ENCODE peak calls at places on chromosomes 4 and X, in five cellular contexts. One of them, this sample, is unnamed.

GRCh38 chr4:114442846-114443245 is 155.8 kb upstream of the UGT8 start:
- DNase-seq in cardiac fibroblast: no peak
- DNase-seq in fibroblast of pulmonary artery: no peak
- DNase-seq in GM10248: no peak
- DNase-seq in fibroblast of mammary gland: no peak
- DNase-seq in this sample: no peak

GRCh38 chr4:4430492-4431195 is 43.7 kb downstream of the NSG1 start:
- DNase-seq in cardiac fibroblast: peak; percentile 82
- DNase-seq in fibroblast of pulmonary artery: peak; percentile 78
- DNase-seq in GM10248: peak; percentile 58
- DNase-seq in fibroblast of mammary gland: peak; percentile 90
- DNase-seq in this sample: peak; percentile 63

GRCh38 chrX:12471061-12471460 is 320.2 kb upstream of the PRPS2 start:
- DNase-seq in cardiac fibroblast: no peak
- DNase-seq in fibroblast of pulmonary artery: no peak
- DNase-seq in GM10248: no peak
- DNase-seq in fibroblast of mammary gland: no peak
- DNase-seq in this sample: no peak

GRCh38 chrX:57156397-57157049 is 19.3 kb upstream of the SPIN2A start:
- DNase-seq in cardiac fibroblast: peak; percentile 54
- DNase-seq in fibroblast of pulmonary artery: peak; percentile 52
- DNase-seq in GM10248: no peak
- DNase-seq in fibroblast of mammary gland: peak; percentile 28
- DNase-seq in this sample: no peak

GRCh38 chrX:13659057-13659456 is 6.1 kb downstream of the TCEANC start:
- DNase-seq in cardiac fibroblast: peak; percentile 87
- DNase-seq in fibroblast of pulmonary artery: peak; percentile 76
- DNase-seq in GM10248: no peak
- DNase-seq in fibroblast of mammary gland: peak; percentile 81
- DNase-seq in this sample: no peak

GRCh38 chr4:20618010-20618409 is 82.2 kb upstream of the PACRGL start:
- DNase-seq in cardiac fibroblast: no peak
- DNase-seq in fibroblast of pulmonary artery: no peak
- DNase-seq in GM10248: no peak
- DNase-seq in fibroblast of mammary gland: peak; percentile 13
- DNase-seq in this sample: no peak

GRCh38 chr4:137524642-137525384 is 7.5 kb downstream of the PCDH18 start:
- DNase-seq in cardiac fibroblast: peak; percentile 72
- DNase-seq in fibroblast of pulmonary artery: peak; percentile 44
- DNase-seq in GM10248: no peak
- DNase-seq in fibroblast of mammary gland: peak; percentile 84
- DNase-seq in this sample: no peak

GRCh38 chr4:31682796-31683195 is 962.6 kb downstream of the PCDH7 start:
- DNase-seq in cardiac fibroblast: no peak
- DNase-seq in fibroblast of pulmonary artery: peak; percentile 10
- DNase-seq in GM10248: no peak
- DNase-seq in fibroblast of mammary gland: no peak
- DNase-seq in this sample: no peak

GRCh38 chr4:138063581-138063980 is 178.6 kb downstream of the SLC7A11 start:
- DNase-seq in cardiac fibroblast: no peak
- DNase-seq in fibroblast of pulmonary artery: no peak
- DNase-seq in GM10248: no peak
- DNase-seq in fibroblast of mammary gland: no peak
- DNase-seq in this sample: no peak

DNA sequence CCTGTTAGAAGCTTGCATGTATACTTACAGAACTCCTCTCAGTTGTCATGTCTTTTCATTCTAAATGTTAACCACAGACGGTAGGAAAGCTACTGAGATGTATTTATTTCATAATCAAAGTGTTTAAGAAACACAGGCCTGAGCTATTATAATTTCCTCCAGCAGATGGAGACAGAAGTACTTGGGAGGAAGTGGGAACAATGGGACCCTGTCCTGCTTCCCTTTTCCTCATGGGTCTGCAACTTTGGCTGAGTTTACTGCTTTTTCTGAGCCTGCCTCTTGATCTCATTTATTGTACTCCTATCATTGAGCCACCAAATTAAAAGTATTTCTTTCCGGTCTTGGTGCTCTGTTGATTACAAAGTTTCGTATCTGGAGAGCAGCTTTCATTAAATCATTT is 67.7 kb upstream of the SPANXN2 start:
- DNase-seq in cardiac fibroblast: peak; percentile 55
- DNase-seq in fibroblast of pulmonary artery: peak; percentile 64
- DNase-seq in GM10248: no peak
- DNase-seq in fibroblast of mammary gland: peak; percentile 46
- DNase-seq in this sample: no peak
- TF ChIP-seq CTCF in cardiac fibroblast: peak; percentile 49
- TF ChIP-seq CTCF in fibroblast of pulmonary artery: peak; percentile 57
- TF ChIP-seq CTCF in GM10248: no peak
- TF ChIP-seq CTCF in fibroblast of mammary gland: peak; percentile 58
- TF ChIP-seq CTCF in this sample: no peak

DNA sequence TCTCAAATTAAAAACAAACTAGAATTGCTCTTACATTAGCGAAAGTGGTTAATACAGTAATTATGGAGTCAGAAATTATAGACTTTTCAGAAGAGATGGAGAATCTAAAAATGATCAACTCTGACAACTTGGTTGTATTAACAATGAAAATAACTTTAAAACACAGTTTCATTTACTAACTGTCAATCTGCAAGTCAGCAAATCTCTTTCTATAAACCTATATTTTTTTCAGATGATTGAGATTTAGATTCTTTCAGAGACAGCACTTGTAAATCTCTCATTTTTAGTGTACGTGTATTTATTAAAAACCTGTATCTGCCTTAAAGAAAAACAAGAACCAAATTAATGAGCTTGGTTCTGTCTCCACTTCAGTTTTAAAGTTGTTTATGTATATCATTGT is 311.4 kb downstream of the EPHA5 start:
- DNase-seq in cardiac fibroblast: no peak
- DNase-seq in fibroblast of pulmonary artery: no peak
- DNase-seq in GM10248: no peak
- DNase-seq in fibroblast of mammary gland: no peak
- DNase-seq in this sample: no peak
- TF ChIP-seq CTCF in cardiac fibroblast: no peak
- TF ChIP-seq CTCF in fibroblast of pulmonary artery: no peak
- TF ChIP-seq CTCF in GM10248: no peak
- TF ChIP-seq CTCF in fibroblast of mammary gland: no peak
- TF ChIP-seq CTCF in this sample: no peak

DNA sequence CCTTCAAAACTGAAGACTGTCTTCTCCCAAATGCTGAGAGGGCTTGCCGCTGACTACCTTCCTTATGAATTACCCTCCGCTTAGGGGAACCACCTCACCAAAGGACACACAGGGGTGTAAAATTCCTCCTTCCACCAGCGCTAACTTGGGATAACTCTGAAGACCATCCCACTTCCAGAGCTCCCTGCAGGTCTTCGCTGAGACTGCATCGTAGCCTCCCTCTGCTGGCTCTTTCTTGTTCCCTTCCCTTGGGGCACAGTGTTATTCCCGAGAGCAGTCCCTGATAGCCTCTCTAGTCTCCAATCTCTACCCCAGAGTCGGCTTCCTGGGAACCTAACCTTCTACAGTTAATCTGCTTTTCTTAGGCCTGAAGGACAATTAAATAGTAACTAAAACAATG is 725.5 kb upstream of the ATOH1 start:
- DNase-seq in cardiac fibroblast: no peak
- DNase-seq in fibroblast of pulmonary artery: no peak
- DNase-seq in GM10248: no peak
- DNase-seq in fibroblast of mammary gland: no peak
- DNase-seq in this sample: no peak
- TF ChIP-seq CTCF in cardiac fibroblast: no peak
- TF ChIP-seq CTCF in fibroblast of pulmonary artery: no peak
- TF ChIP-seq CTCF in GM10248: no peak
- TF ChIP-seq CTCF in fibroblast of mammary gland: no peak
- TF ChIP-seq CTCF in this sample: no peak

GRCh38 chrX:114962209-114962608 is 55.2 kb downstream of the IL13RA2 start:
- DNase-seq in cardiac fibroblast: no peak
- DNase-seq in fibroblast of pulmonary artery: no peak
- DNase-seq in GM10248: no peak
- DNase-seq in fibroblast of mammary gland: no peak
- DNase-seq in this sample: no peak

GRCh38 chrX:114964374-114964773 is 53.0 kb downstream of the IL13RA2 start:
- DNase-seq in cardiac fibroblast: peak; percentile 11
- DNase-seq in fibroblast of pulmonary artery: peak; percentile 20
- DNase-seq in GM10248: no peak
- DNase-seq in fibroblast of mammary gland: no peak
- DNase-seq in this sample: no peak

GRCh38 chrX:114959729-114960128 is 57.7 kb downstream of the IL13RA2 start:
- DNase-seq in cardiac fibroblast: peak; percentile 35
- DNase-seq in fibroblast of pulmonary artery: peak; percentile 44
- DNase-seq in GM10248: no peak
- DNase-seq in fibroblast of mammary gland: peak; percentile 43
- DNase-seq in this sample: no peak
- TF ChIP-seq CTCF in cardiac fibroblast: no peak
- TF ChIP-seq CTCF in fibroblast of pulmonary artery: peak; percentile 43
- TF ChIP-seq CTCF in GM10248: no peak
- TF ChIP-seq CTCF in fibroblast of mammary gland: peak; percentile 55
- TF ChIP-seq CTCF in this sample: no peak

DNA sequence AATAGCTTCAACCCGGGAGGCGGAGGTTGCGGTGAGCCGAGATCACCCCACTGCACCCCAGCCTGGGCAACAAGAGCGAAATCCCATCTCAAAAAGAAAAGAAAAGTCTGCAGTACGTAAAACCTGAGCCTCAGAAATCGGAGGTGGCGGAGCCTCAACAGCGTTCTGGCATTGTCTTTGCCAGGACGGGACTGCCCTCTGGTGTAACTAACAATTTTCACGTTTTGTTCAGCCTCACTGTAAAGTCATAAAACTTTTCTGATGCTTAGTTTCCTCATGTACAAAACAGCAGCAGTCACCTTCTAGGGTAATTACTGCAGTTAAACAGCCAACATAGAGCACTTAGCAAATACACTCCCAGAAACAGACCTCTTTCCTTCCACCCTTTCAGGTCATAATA is 121.7 kb downstream of the RBM47 start:
- DNase-seq in cardiac fibroblast: no peak
- DNase-seq in fibroblast of pulmonary artery: no peak
- DNase-seq in GM10248: no peak
- DNase-seq in fibroblast of mammary gland: no peak
- DNase-seq in this sample: no peak
- TF ChIP-seq CTCF in cardiac fibroblast: no peak
- TF ChIP-seq CTCF in fibroblast of pulmonary artery: no peak
- TF ChIP-seq CTCF in GM10248: no peak
- TF ChIP-seq CTCF in fibroblast of mammary gland: no peak
- TF ChIP-seq CTCF in this sample: no peak

DNA sequence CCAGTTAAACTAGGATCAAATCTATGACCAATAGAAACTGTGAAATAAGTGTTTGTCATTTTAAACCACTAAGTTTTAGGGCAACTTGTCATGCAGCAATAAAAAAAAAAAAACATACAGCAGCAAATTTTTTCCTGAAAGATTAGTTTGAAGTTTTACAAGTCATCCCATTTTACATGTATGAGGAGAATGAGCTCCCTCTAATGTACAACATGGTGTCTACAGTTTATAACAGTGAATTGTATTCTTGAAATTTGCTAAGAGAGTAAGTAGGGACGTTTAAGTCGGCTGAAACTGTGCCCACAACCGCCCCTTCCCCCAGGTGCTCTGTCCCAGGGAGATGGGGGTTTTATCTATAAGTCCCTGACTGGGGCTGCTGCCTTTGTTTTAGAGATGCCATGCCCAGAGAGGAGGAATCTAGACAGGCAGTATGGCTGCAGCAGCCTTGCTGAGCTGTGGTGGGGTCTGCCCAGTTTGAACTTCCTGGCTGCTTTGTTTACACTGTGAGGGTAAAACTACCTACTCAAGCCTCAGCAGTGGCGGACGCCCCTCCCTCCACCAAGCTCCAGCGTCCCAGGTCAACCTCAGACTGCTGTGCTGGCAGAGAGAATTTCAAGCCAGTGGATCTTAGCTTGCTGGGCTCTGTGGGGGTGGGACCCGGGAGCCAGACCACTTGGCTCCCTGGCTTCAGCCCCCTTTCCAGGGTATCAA is 499.3 kb upstream of the CT83 start:
- DNase-seq in cardiac fibroblast: peak; percentile 0
- DNase-seq in fibroblast of pulmonary artery: no peak
- DNase-seq in GM10248: no peak
- DNase-seq in fibroblast of mammary gland: peak; percentile 13
- DNase-seq in this sample: no peak
- TF ChIP-seq CTCF in cardiac fibroblast: no peak
- TF ChIP-seq CTCF in fibroblast of pulmonary artery: no peak
- TF ChIP-seq CTCF in GM10248: no peak
- TF ChIP-seq CTCF in fibroblast of mammary gland: peak; percentile 10
- TF ChIP-seq CTCF in this sample: no peak

DNA sequence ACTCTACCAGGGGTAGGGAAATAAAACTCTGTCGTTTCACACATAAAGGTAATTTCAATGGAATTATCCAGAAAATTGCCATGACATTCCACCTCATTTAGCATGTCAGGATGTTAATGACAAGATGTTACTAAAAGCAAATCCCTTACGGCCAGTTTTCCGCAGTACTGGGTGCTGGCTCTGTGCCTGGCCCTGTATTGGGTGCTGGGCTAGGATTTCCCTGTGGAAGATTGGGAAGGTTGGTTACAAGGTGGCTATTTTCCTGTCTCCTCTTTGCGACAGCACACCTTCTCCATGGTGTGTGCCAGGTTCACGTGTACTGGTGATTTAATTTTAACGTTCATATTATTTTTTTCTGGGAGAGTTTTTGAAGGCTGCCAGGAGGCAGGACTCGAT is 13.1 kb downstream of the KLKB1 start:
- DNase-seq in cardiac fibroblast: no peak
- DNase-seq in fibroblast of pulmonary artery: no peak
- DNase-seq in GM10248: no peak
- DNase-seq in fibroblast of mammary gland: no peak
- DNase-seq in this sample: no peak
- TF ChIP-seq CTCF in cardiac fibroblast: no peak
- TF ChIP-seq CTCF in fibroblast of pulmonary artery: no peak
- TF ChIP-seq CTCF in GM10248: no peak
- TF ChIP-seq CTCF in fibroblast of mammary gland: no peak
- TF ChIP-seq CTCF in this sample: no peak

GRCh38 chr4:12173496-12173895 is 744.8 kb upstream of the HS3ST1 start:
- DNase-seq in cardiac fibroblast: no peak
- DNase-seq in fibroblast of pulmonary artery: no peak
- DNase-seq in GM10248: no peak
- DNase-seq in fibroblast of mammary gland: no peak
- DNase-seq in this sample: no peak
- TF ChIP-seq CTCF in cardiac fibroblast: no peak
- TF ChIP-seq CTCF in fibroblast of pulmonary artery: no peak
- TF ChIP-seq CTCF in GM10248: no peak
- TF ChIP-seq CTCF in fibroblast of mammary gland: no peak
- TF ChIP-seq CTCF in this sample: no peak

GRCh38 chr4:13599159-13599558 is 28.4 kb downstream of the BOD1L1 start:
- DNase-seq in cardiac fibroblast: no peak
- DNase-seq in fibroblast of pulmonary artery: no peak
- DNase-seq in GM10248: no peak
- DNase-seq in fibroblast of mammary gland: no peak
- DNase-seq in this sample: no peak
- TF ChIP-seq CTCF in cardiac fibroblast: peak; percentile 43
- TF ChIP-seq CTCF in fibroblast of pulmonary artery: peak; percentile 31
- TF ChIP-seq CTCF in GM10248: no peak
- TF ChIP-seq CTCF in fibroblast of mammary gland: peak; percentile 23
- TF ChIP-seq CTCF in this sample: no peak